ENCODE peak calls at places on chromosome 21, in eight cellular contexts. F is prostate gland, E is heart right ventricle, H is pancreas, W is breast epithelium, I is endothelial cell of umbilical vein, Y is GM23338, B is uterus. N is an unnamed sample. For H3K4me1, the result is how much of the 10 kb centered on the place peaks cover.

GRCh38 chr21:20023199-20023598 is 975.0 kb upstream of the NCAM2 start:
- DNase-seq in F (no peak), E (no peak), I (no peak), Y (no peak), W (no peak), B (no peak), H (no peak), N (no peak)

GRCh38 chr21:17463441-17463840 is 49.4 kb upstream of the CXADR start:
- DNase-seq in H (no peak), I (no peak), F (no peak), E (no peak), Y (no peak), W (no peak), B (peak), N (no peak)

GRCh38 chr21:15604424-15604823 is 125.4 kb upstream of the USP25 start:
- DNase-seq in F (no peak), H (no peak), E (no peak), I (peak), W (no peak), B (no peak), Y (peak), N (no peak)

GRCh38 chr21:35223480-35224156 is 174.5 kb upstream of the RUNX1 start:
- DNase-seq in E (no peak), Y (no peak), B (no peak), W (no peak), I (peak), H (no peak), F (no peak), N (no peak)

GRCh38 chr21:25862596-25862995 is 127.8 kb downstream of the GABPA start:
- DNase-seq in B (no peak), W (no peak), Y (peak), H (no peak), E (no peak), F (no peak), I (no peak), N (no peak)

GRCh38 chr21:29423521-29423920 is 124.8 kb downstream of the BACH1 start:
- DNase-seq in B (no peak), F (no peak), I (no peak), W (no peak), Y (no peak), H (no peak), E (no peak), N (no peak)

GRCh38 chr21:29299046-29299905 is 554 bp downstream of the BACH1 start:
- DNase-seq in W (peak), Y (peak), E (peak), F (peak), B (peak), I (peak), H (peak), N (peak)

GRCh38 chr21:15031790-15032357 is 32.9 kb downstream of the NRIP1 start:
- DNase-seq in I (no peak), B (no peak), Y (no peak), H (no peak), W (no peak), E (no peak), F (no peak), N (no peak)

GRCh38 chr21:30615199-30615598 is 1.0 kb upstream of the KRTAP20-1 start:
- DNase-seq in I (no peak), B (no peak), Y (no peak), F (no peak), H (no peak), E (no peak), W (no peak), N (no peak)

GRCh38 chr21:25881524-25882376 is 147.0 kb downstream of the GABPA start:
- DNase-seq in W (peak), Y (peak), E (peak), B (peak), F (peak), H (peak), I (peak), N (peak)

GRCh38 chr21:17699524-17700189 is 87.0 kb upstream of the BTG3 start:
- DNase-seq in F (no peak), H (no peak), B (no peak), I (no peak), E (no peak), W (no peak), Y (no peak), N (no peak)

GRCh38 chr21:30979054-30979453 is 59.2 kb downstream of the KRTAP19-8 start:
- DNase-seq in F (no peak), Y (no peak), H (no peak), W (no peak), B (no peak), E (no peak), I (no peak), N (no peak)

GRCh38 chr21:29376556-29376955 is 77.8 kb downstream of the BACH1 start:
- DNase-seq in E (peak), F (no peak), W (no peak), Y (peak), B (peak), H (peak), I (peak), N (peak)

GRCh38 chr21:24445517-24445916 is 1161.8 kb downstream of the MRPL39 start:
- DNase-seq in E (no peak), B (no peak), H (no peak), Y (no peak), I (no peak), W (no peak), F (no peak), N (no peak)

GRCh38 chr21:16454371-16454770 is 724.6 kb downstream of the USP25 start:
- DNase-seq in H (no peak), B (no peak), F (no peak), W (no peak), E (no peak), I (peak), Y (peak), N (no peak)

GRCh38 chr21:35020902-35021301 is 28.2 kb downstream of the RUNX1 start:
- DNase-seq in I (no peak), W (no peak), E (no peak), H (no peak), Y (no peak), B (no peak), F (no peak), N (no peak)

GRCh38 chr21:36450511-36450910 is 29.4 kb downstream of the CLDN14 start:
- DNase-seq in B (no peak), Y (no peak), F (no peak), I (peak), E (no peak), W (no peak), H (no peak), N (no peak)

GRCh38 chr21:27532081-27532480 is 565.2 kb upstream of the ADAMTS5 start:
- DNase-seq in I (no peak), E (no peak), W (no peak), H (no peak), F (no peak), Y (no peak), B (no peak), N (no peak)

GRCh38 chr21:24112020-24112419 is 1495.3 kb downstream of the MRPL39 start:
- DNase-seq in W (no peak), F (no peak), Y (no peak), E (no peak), I (no peak), H (no peak), B (no peak), N (no peak)

GRCh38 chr21:34100789-34101188 is 27.4 kb downstream of the MRPS6 start:
- DNase-seq in E (no peak), W (no peak), F (no peak), I (no peak), Y (no peak), B (no peak), H (no peak), N (no peak)

GRCh38 chr21:21383126-21383525 is 384.9 kb downstream of the NCAM2 start:
- DNase-seq in F (no peak), W (no peak), H (no peak), I (no peak), Y (no peak), B (no peak), E (no peak), N (no peak)

GRCh38 chr21:34889537-34890257 is 159.4 kb downstream of the RUNX1 start:
- DNase-seq in Y (peak), B (peak), W (peak), F (peak), E (peak), H (peak), I (peak), N (peak)

GRCh38 chr21:33948096-33948950 is 32.7 kb upstream of the ATP5PO start:
- DNase-seq in F (peak), E (peak), W (peak), Y (peak), B (peak), I (peak), H (peak), N (peak)

GRCh38 chr21:27190601-27191000 is 223.7 kb upstream of the ADAMTS5 start:
- DNase-seq in B (no peak), F (peak), Y (no peak), W (no peak), I (no peak), H (no peak), E (no peak), N (no peak)

GRCh38 chr21:39710866-39711265 is 34.1 kb upstream of the IGSF5 start:
- DNase-seq in I (no peak), B (no peak), F (no peak), Y (no peak), E (no peak), W (no peak), H (no peak), N (no peak)

GRCh38 chr21:21481238-21481637 is 483.0 kb downstream of the NCAM2 start:
- DNase-seq in B (no peak), F (no peak), W (no peak), Y (no peak), H (no peak), I (no peak), E (no peak), N (no peak)

GRCh38 chr21:22476214-22476613 is 1478.0 kb downstream of the NCAM2 start:
- DNase-seq in Y (no peak), F (no peak), I (no peak), H (no peak), E (no peak), W (no peak), B (no peak), N (no peak)

GRCh38 chr21:34553199-34553952 is 41.4 kb upstream of the KCNE1 start:
- DNase-seq in W (no peak), B (no peak), H (no peak), E (no peak), Y (no peak), I (peak), F (no peak), N (no peak)

GRCh38 chr21:26112979-26113378 is 57.6 kb downstream of the APP start:
- DNase-seq in B (no peak), W (no peak), Y (no peak), I (no peak), H (no peak), E (no peak), F (no peak), N (no peak)

GRCh38 chr21:36918291-36918690 is 48.2 kb downstream of the HLCS start:
- DNase-seq in H (no peak), F (no peak), I (no peak), B (no peak), W (no peak), Y (no peak), E (no peak), N (no peak)

GRCh38 chr21:35375115-35375514 is 326.0 kb upstream of the RUNX1 start:
- DNase-seq in I (peak), W (no peak), H (no peak), F (no peak), B (no peak), Y (no peak), E (no peak), N (no peak)

GRCh38 chr21:34367320-34367935 is 3.6 kb downstream of the KCNE2 start:
- DNase-seq in H (no peak), W (no peak), B (no peak), I (peak), E (no peak), Y (peak), F (peak), N (peak)

GRCh38 chr21:18384771-18385170 is 18.8 kb downstream of the TMPRSS15 start:
- DNase-seq in E (no peak), B (no peak), W (no peak), Y (peak), F (no peak), I (peak), H (no peak), N (no peak)

GRCh38 chr21:25639167-25639921 is at the start of gene JAM2:
- DNase-seq in Y (peak), W (no peak), B (peak), I (no peak), E (peak), F (peak), H (peak), N (peak)

GRCh38 chr21:17989780-17990179 is 170.6 kb upstream of the C21orf91 start:
- DNase-seq in F (no peak), Y (peak), W (no peak), I (no peak), B (no peak), H (no peak), E (no peak), N (no peak)

GRCh38 chr21:36627242-36627641 is 71.7 kb upstream of the SIM2 start:
- DNase-seq in E (no peak), F (no peak), I (no peak), B (no peak), W (no peak), Y (no peak), H (no peak), N (no peak)

GRCh38 chr21:38333290-38334272 is 76.8 kb downstream of the KCNJ15 start:
- DNase-seq in F (no peak), I (no peak), W (no peak), Y (peak), B (no peak), H (no peak), E (peak), N (no peak)
- TF ChIP-seq CTCF in F (no peak), I (peak), W (no peak), Y (peak), B (no peak), H (no peak), E (peak), N (no peak)

GRCh38 chr21:32626633-32627196 is 14.5 kb upstream of the CFAP298 start:
- DNase-seq in W (no peak), E (no peak), B (no peak), I (no peak), Y (no peak), H (no peak), F (no peak), N (no peak)

DNA sequence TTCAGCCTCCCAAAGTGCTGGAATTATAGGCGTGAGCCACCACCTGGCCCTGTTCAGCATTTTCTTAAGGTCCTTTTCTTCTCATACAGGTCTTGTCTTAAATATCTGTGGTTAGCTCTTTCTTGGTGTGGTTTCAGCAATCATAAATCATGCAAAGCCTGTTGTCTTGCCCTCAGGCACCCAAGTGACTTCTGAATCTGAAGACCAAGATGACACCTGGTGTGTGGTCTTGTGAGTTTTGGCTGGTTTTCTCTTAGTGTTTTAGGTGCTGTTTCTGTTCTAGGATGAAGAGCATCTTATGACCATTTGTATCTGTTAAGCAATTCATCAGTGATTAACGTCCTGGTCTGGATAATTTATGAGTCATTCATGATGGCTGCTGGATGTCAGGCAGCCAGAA is 12.5 kb upstream of the CFAP298 start:
- DNase-seq in B (no peak), I (no peak), Y (no peak), F (no peak), E (no peak), H (no peak), W (no peak), N (no peak)
- H3K27ac ChIP-seq in B (no peak), I (no peak), Y (no peak), F (no peak), E (no peak), H (no peak), W (no peak), N (no peak)

GRCh38 chr21:44920694-44921604 is at the start of gene ITGB2:
- DNase-seq in E (peak), B (no peak), W (no peak), H (no peak), Y (peak), I (no peak), F (no peak), N (peak)

GRCh38 chr21:44925027-44925755 is 4.5 kb upstream of the ITGB2 start:
- DNase-seq in F (no peak), E (no peak), W (no peak), Y (no peak), B (no peak), H (no peak), I (no peak), N (no peak)

GRCh38 chr21:44924611-44925010 is 3.9 kb upstream of the ITGB2 start:
- DNase-seq in I (no peak), H (no peak), E (no peak), B (no peak), W (no peak), F (no peak), Y (no peak), N (no peak)

GRCh38 chr21:44921928-44922327 is 1.2 kb upstream of the ITGB2 start:
- DNase-seq in Y (no peak), H (no peak), W (no peak), B (no peak), I (no peak), F (no peak), E (no peak), N (no peak)

GRCh38 chr21:44923481-44924084 is 2.9 kb upstream of the ITGB2 start:
- DNase-seq in H (no peak), F (no peak), B (no peak), I (no peak), Y (no peak), E (no peak), W (no peak), N (no peak)
- H3K4me1 ChIP-seq in H (under half), F (under half), B (under half), I (under half), Y (under half), E (under half), W (under half), N (half or more)

DNA sequence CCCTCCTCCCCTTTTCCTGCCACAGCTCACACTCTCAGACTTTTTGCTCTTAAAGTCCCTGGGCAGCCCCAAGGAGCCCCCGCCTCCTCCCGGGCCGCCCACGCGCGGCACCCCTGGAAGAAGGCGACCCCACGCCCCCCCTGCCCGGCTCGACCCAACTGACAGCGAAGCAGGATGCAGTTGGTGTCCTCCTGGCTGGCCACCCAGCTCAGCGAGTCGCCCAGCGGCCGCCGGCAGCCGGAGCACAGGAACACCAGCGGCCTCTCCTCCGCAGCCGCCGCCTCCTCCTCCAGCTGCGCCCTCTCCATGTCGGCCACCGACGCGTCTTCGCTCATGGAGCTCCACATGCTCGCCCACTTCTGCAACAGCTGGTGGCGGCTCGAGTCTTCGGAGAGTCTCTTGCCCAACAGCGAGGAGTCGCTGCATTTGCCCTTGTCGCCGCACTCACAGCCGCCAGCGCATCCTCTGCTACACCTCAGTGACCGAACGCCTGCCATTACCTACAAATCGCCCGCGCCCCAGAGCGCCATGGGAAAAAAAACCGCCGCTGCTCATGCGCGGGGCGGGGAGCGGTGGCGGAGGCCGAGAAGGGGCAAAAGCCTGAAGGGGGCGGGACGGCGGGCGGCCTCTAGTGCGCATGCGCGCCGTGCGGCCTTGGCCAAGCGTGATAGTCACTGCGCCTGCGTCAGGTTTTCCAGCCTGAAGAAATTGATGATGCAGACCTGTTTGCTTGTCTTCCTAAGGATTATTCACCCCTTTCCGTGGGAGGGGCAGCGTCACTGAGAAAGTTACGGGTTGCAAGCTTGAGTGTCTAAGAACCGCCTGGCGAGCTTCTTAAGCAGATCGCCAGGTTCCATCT is at the start of gene MIS18A:
- DNase-seq in E (peak), F (peak), H (peak), B (peak), I (peak), Y (peak), W (peak), N (peak)
- TF ChIP-seq CTCF in E (peak), F (peak), H (no peak), B (peak), I (no peak), Y (no peak), W (peak), N (no peak)

DNA sequence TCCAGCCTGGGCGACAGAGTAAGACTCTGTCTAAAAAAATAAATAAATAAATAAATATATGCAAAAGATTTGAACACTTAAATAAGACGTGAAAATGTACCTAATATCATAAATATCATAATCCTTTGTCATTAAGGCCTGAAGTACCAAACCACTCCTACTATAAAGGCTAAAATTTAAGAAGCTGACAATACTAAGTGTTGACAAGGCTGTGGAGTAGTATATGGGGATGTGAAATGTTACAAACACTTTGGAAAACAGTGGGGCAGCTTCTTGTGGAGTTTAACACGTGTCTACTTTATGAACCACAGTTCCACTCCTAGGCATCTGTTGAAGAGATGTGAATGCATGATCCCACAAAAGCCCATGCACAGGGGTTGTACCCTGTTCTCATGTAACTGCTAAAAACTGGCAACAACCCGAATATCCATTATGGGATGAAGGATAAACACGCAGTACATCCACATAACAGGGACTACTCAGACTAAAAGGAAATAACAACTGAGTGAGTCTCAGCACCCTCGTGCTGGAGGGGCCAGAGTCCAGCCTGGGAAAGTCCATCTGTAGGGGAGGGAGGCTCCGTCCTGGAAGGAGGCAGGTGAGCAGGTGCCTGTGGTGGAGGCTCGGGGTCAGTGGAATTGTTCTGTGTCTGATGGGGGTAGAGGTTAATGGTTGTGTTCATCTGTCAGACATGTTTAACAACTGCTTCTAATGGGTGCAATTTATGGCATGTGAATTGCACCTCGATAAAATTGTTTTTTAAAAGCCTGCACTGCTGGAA is 6.7 kb upstream of the SLC19A1 start:
- DNase-seq in B (no peak), E (no peak), I (no peak), H (no peak), Y (no peak), W (no peak), F (no peak), N (no peak)
- H3K27ac ChIP-seq in B (no peak), E (no peak), I (no peak), H (no peak), Y (no peak), W (no peak), F (no peak), N (no peak)

GRCh38 chr21:44880762-44881585 is 7.5 kb upstream of the PTTG1IP start:
- DNase-seq in H (no peak), I (peak), Y (no peak), B (no peak), W (no peak), F (no peak), E (no peak), N (no peak)
- H3K4me1 ChIP-seq in H (under half), I (under half), Y (under half), B (under half), W (under half), F (under half), E (under half), N (under half)

N was measured in CD8-positive, alpha-beta T cell.